ENCODE peak calls at places on chromosomes 4 and X, in four cellular contexts. One of them, this sample, is unnamed.

GRCh38 chr4:124427095-124427767 is 285.3 kb downstream of the ANKRD50 start:
- DNase-seq in lower leg skin: no peak
- DNase-seq in fibroblast of mammary gland: peak; percentile 53
- DNase-seq in choroid plexus epithelial cell: no peak
- DNase-seq in this sample: no peak

GRCh38 chr4:119233750-119234149 is 21.2 kb downstream of the USP53 start:
- DNase-seq in lower leg skin: no peak
- DNase-seq in fibroblast of mammary gland: peak; percentile 51
- DNase-seq in choroid plexus epithelial cell: no peak
- DNase-seq in this sample: no peak

GRCh38 chr4:38818441-38818976 is 13.9 kb upstream of the TLR1 start:
- DNase-seq in lower leg skin: no peak
- DNase-seq in fibroblast of mammary gland: no peak
- DNase-seq in choroid plexus epithelial cell: no peak
- DNase-seq in this sample: no peak

GRCh38 chr4:23166919-23167318 is 474.2 kb downstream of the GBA3 start:
- DNase-seq in lower leg skin: no peak
- DNase-seq in fibroblast of mammary gland: no peak
- DNase-seq in choroid plexus epithelial cell: no peak
- DNase-seq in this sample: no peak

GRCh38 chr4:156560701-156561100 is 410.9 kb downstream of the PDGFC start:
- DNase-seq in lower leg skin: no peak
- DNase-seq in fibroblast of mammary gland: peak; percentile 63
- DNase-seq in choroid plexus epithelial cell: no peak
- DNase-seq in this sample: no peak

GRCh38 chr4:87092389-87093141 is 127.9 kb downstream of the KLHL8 start:
- DNase-seq in lower leg skin: peak; percentile 86
- DNase-seq in fibroblast of mammary gland: peak; percentile 93
- DNase-seq in choroid plexus epithelial cell: peak; percentile 92
- DNase-seq in this sample: no peak

GRCh38 chrX:120790118-120790517 is 85.5 kb downstream of the CT47B1 start:
- DNase-seq in lower leg skin: no peak
- DNase-seq in fibroblast of mammary gland: peak; percentile 83
- DNase-seq in choroid plexus epithelial cell: peak; percentile 86
- DNase-seq in this sample: no peak

GRCh38 chrX:20973038-20973437 is 401.2 kb upstream of the CNKSR2 start:
- DNase-seq in lower leg skin: no peak
- DNase-seq in fibroblast of mammary gland: no peak
- DNase-seq in choroid plexus epithelial cell: no peak
- DNase-seq in this sample: no peak

GRCh38 chr4:83284161-83285021 is at the start of gene COQ2:
- DNase-seq in lower leg skin: peak; percentile 99
- DNase-seq in fibroblast of mammary gland: peak; percentile 93
- DNase-seq in choroid plexus epithelial cell: peak; percentile 97
- DNase-seq in this sample: peak; percentile 99

GRCh38 chr4:88823058-88823919 is 125.7 kb upstream of the NAP1L5 start:
- DNase-seq in lower leg skin: peak; percentile 95
- DNase-seq in fibroblast of mammary gland: peak; percentile 97
- DNase-seq in choroid plexus epithelial cell: peak; percentile 99
- DNase-seq in this sample: peak; percentile 92

GRCh38 chr4:88817740-88818139 is 120.1 kb upstream of the NAP1L5 start:
- DNase-seq in lower leg skin: no peak
- DNase-seq in fibroblast of mammary gland: no peak
- DNase-seq in choroid plexus epithelial cell: no peak
- DNase-seq in this sample: no peak

GRCh38 chr4:88820723-88821368 is 123.2 kb upstream of the NAP1L5 start:
- DNase-seq in lower leg skin: no peak
- DNase-seq in fibroblast of mammary gland: no peak
- DNase-seq in choroid plexus epithelial cell: no peak
- DNase-seq in this sample: no peak

GRCh38 chr4:88822034-88822433 is 124.4 kb upstream of the NAP1L5 start:
- DNase-seq in lower leg skin: no peak
- DNase-seq in fibroblast of mammary gland: no peak
- DNase-seq in choroid plexus epithelial cell: no peak
- DNase-seq in this sample: no peak

GRCh38 chr4:88818650-88819470 is 121.2 kb upstream of the NAP1L5 start:
- DNase-seq in lower leg skin: no peak
- DNase-seq in fibroblast of mammary gland: peak; percentile 64
- DNase-seq in choroid plexus epithelial cell: peak; percentile 75
- DNase-seq in this sample: no peak
- TF ChIP-seq CTCF in lower leg skin: no peak
- TF ChIP-seq CTCF in fibroblast of mammary gland: peak; percentile 62
- TF ChIP-seq CTCF in choroid plexus epithelial cell: peak; percentile 81
- TF ChIP-seq CTCF in this sample: peak; percentile 74

GRCh38 chr4:62145276-62145675 is 945.1 kb downstream of the ADGRL3 start:
- DNase-seq in lower leg skin: no peak
- DNase-seq in fibroblast of mammary gland: no peak
- DNase-seq in choroid plexus epithelial cell: peak; percentile 22
- DNase-seq in this sample: no peak

DNA sequence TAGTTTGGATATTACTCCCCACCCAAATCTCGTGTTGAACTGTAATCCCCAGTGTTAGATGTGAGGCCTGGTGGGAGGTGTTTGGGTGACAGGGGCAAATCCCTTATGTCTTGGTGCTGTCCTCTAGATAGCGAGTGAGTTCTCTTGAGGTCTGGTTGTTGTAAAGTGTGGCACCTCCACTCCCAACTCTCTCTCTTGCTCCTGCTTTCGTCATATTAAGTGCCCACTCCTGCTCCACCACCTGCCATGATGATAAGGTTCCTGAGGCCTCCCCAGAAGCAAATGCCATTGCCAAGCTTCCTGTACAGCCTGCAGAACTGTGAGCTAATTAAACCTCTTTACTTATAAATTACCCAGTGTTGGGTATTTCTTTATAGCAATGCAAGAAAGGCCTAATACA is 944.3 kb downstream of the ADGRL3 start:
- DNase-seq in lower leg skin: no peak
- DNase-seq in fibroblast of mammary gland: no peak
- DNase-seq in choroid plexus epithelial cell: no peak
- DNase-seq in this sample: no peak
- TF ChIP-seq CTCF in lower leg skin: no peak
- TF ChIP-seq CTCF in fibroblast of mammary gland: no peak
- TF ChIP-seq CTCF in choroid plexus epithelial cell: no peak
- TF ChIP-seq CTCF in this sample: no peak

GRCh38 chrX:149950681-149951080 is 12.4 kb upstream of the EOLA2 start:
- DNase-seq in lower leg skin: no peak
- DNase-seq in fibroblast of mammary gland: peak; percentile 69
- DNase-seq in choroid plexus epithelial cell: peak; percentile 75
- DNase-seq in this sample: no peak
- TF ChIP-seq CTCF in lower leg skin: no peak
- TF ChIP-seq CTCF in fibroblast of mammary gland: peak; percentile 56
- TF ChIP-seq CTCF in choroid plexus epithelial cell: peak; percentile 50
- TF ChIP-seq CTCF in this sample: peak; percentile 68

GRCh38 chr4:108130955-108131354 is 37.8 kb downstream of the LEF1 start:
- DNase-seq in lower leg skin: no peak
- DNase-seq in fibroblast of mammary gland: no peak
- DNase-seq in choroid plexus epithelial cell: peak; percentile 13
- DNase-seq in this sample: no peak

GRCh38 chr4:108140328-108140727 is 28.4 kb downstream of the LEF1 start:
- DNase-seq in lower leg skin: no peak
- DNase-seq in fibroblast of mammary gland: no peak
- DNase-seq in choroid plexus epithelial cell: no peak
- DNase-seq in this sample: no peak

GRCh38 chr4:108139089-108139488 is 29.6 kb downstream of the LEF1 start:
- DNase-seq in lower leg skin: no peak
- DNase-seq in fibroblast of mammary gland: no peak
- DNase-seq in choroid plexus epithelial cell: no peak
- DNase-seq in this sample: no peak

GRCh38 chr4:108141213-108142045 is 27.3 kb downstream of the LEF1 start:
- DNase-seq in lower leg skin: no peak
- DNase-seq in fibroblast of mammary gland: peak; percentile 36
- DNase-seq in choroid plexus epithelial cell: no peak
- DNase-seq in this sample: no peak

GRCh38 chr4:108135549-108136209 is 33.1 kb downstream of the LEF1 start:
- DNase-seq in lower leg skin: no peak
- DNase-seq in fibroblast of mammary gland: no peak
- DNase-seq in choroid plexus epithelial cell: no peak
- DNase-seq in this sample: no peak
- TF ChIP-seq CTCF in lower leg skin: no peak
- TF ChIP-seq CTCF in fibroblast of mammary gland: no peak
- TF ChIP-seq CTCF in choroid plexus epithelial cell: no peak
- TF ChIP-seq CTCF in this sample: no peak

DNA sequence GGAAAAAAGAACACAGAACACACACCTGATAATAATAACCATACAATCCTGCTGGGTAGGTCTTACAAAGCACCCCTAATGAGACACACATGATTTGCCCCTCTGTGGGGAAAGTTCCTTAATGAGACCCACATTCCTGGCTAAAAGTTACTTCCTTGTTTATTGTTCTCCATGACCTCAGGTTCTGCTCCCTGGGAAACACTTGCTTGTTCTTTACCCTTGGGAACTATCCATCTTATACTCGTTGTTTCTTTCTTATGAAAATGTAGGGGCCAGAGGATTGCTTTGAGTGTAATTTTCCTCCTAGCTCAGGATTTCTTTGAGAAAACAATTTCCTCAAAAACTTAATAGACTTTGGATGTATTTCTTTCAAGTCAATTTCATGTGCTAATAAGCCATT is 52.1 kb upstream of the PCDH10 start:
- DNase-seq in lower leg skin: no peak
- DNase-seq in fibroblast of mammary gland: no peak
- DNase-seq in choroid plexus epithelial cell: no peak
- DNase-seq in this sample: no peak
- TF ChIP-seq CTCF in lower leg skin: no peak
- TF ChIP-seq CTCF in fibroblast of mammary gland: no peak
- TF ChIP-seq CTCF in choroid plexus epithelial cell: no peak
- TF ChIP-seq CTCF in this sample: no peak

DNA sequence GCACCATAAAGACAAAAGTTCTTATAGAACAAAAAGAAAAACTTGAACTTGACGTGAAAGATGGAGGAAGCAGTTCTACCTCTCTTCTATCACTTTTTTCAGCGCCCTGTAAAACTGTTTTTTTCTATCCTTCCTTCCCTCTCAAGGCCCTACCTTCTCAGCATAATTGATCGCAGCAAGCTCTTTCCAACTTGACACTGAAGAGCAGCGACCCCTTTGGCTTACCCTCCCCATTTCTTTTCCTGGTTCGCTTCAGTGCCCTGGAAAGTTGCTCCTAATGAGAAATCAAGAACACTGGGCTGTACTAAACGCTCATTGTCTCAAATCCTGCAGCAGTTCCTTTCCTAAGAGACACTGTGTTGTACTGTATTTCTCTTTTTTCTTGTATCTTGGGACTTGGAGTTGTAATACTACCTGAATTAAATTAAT is 150.6 kb upstream of the SLC4A4 start:
- DNase-seq in lower leg skin: no peak
- DNase-seq in fibroblast of mammary gland: no peak
- DNase-seq in choroid plexus epithelial cell: no peak
- DNase-seq in this sample: no peak
- TF ChIP-seq CTCF in lower leg skin: no peak
- TF ChIP-seq CTCF in fibroblast of mammary gland: no peak
- TF ChIP-seq CTCF in choroid plexus epithelial cell: no peak
- TF ChIP-seq CTCF in this sample: peak; percentile 8

GRCh38 chrX:74338852-74339251 is 34.9 kb downstream of the ZCCHC13 start:
- DNase-seq in lower leg skin: no peak
- DNase-seq in fibroblast of mammary gland: no peak
- DNase-seq in choroid plexus epithelial cell: no peak
- DNase-seq in this sample: no peak

GRCh38 chrX:74346124-74346523 is 42.1 kb downstream of the ZCCHC13 start:
- DNase-seq in lower leg skin: no peak
- DNase-seq in fibroblast of mammary gland: no peak
- DNase-seq in choroid plexus epithelial cell: no peak
- DNase-seq in this sample: no peak

GRCh38 chrX:74343327-74343969 is 39.5 kb downstream of the ZCCHC13 start:
- DNase-seq in lower leg skin: no peak
- DNase-seq in fibroblast of mammary gland: no peak
- DNase-seq in choroid plexus epithelial cell: no peak
- DNase-seq in this sample: no peak

GRCh38 chrX:74349387-74349786 is 45.4 kb downstream of the ZCCHC13 start:
- DNase-seq in lower leg skin: no peak
- DNase-seq in fibroblast of mammary gland: peak; percentile 76
- DNase-seq in choroid plexus epithelial cell: peak; percentile 82
- DNase-seq in this sample: no peak

GRCh38 chrX:74343970-74344622 is 40.1 kb downstream of the ZCCHC13 start:
- DNase-seq in lower leg skin: no peak
- DNase-seq in fibroblast of mammary gland: peak; percentile 98
- DNase-seq in choroid plexus epithelial cell: peak; percentile 98
- DNase-seq in this sample: no peak
- TF ChIP-seq CTCF in lower leg skin: no peak
- TF ChIP-seq CTCF in fibroblast of mammary gland: peak; percentile 63
- TF ChIP-seq CTCF in choroid plexus epithelial cell: peak; percentile 74
- TF ChIP-seq CTCF in this sample: peak; percentile 70

GRCh38 chrX:153580700-153581386 is 18.1 kb downstream of the CCNQ start:
- DNase-seq in lower leg skin: no peak
- DNase-seq in fibroblast of mammary gland: no peak
- DNase-seq in choroid plexus epithelial cell: no peak
- DNase-seq in this sample: no peak
- TF ChIP-seq CTCF in lower leg skin: no peak
- TF ChIP-seq CTCF in fibroblast of mammary gland: peak; percentile 7
- TF ChIP-seq CTCF in choroid plexus epithelial cell: peak; percentile 31
- TF ChIP-seq CTCF in this sample: no peak

DNA sequence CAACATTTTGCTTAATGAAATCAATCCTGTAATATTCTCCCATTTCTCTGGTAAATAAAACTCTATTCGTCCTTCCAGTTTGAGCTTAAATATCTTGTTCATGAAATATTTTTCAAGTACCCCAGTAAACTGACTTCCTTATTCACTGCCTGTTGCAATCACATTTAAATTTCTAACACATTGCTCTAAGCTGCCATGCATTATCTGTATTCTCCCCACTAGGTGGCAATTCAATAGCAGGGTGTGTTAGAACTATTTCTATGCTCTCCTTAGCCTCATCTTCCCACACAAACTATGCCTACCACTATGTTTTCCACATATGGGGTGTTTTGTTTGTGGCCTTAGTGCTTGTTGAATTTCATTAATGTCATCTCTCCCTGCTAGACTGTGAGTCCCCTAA is 377.1 kb upstream of the HS3ST1 start:
- DNase-seq in lower leg skin: no peak
- DNase-seq in fibroblast of mammary gland: peak; percentile 34
- DNase-seq in choroid plexus epithelial cell: peak; percentile 40
- DNase-seq in this sample: no peak
- TF ChIP-seq CTCF in lower leg skin: no peak
- TF ChIP-seq CTCF in fibroblast of mammary gland: peak; percentile 46
- TF ChIP-seq CTCF in choroid plexus epithelial cell: peak; percentile 51
- TF ChIP-seq CTCF in this sample: peak; percentile 34

GRCh38 chr4:84497220-84497834 is 1.8 kb downstream of the NKX6-1 start:
- DNase-seq in lower leg skin: no peak
- DNase-seq in fibroblast of mammary gland: peak; percentile 37
- DNase-seq in choroid plexus epithelial cell: peak; percentile 67
- DNase-seq in this sample: no peak
- TF ChIP-seq CTCF in lower leg skin: no peak
- TF ChIP-seq CTCF in fibroblast of mammary gland: no peak
- TF ChIP-seq CTCF in choroid plexus epithelial cell: no peak
- TF ChIP-seq CTCF in this sample: no peak